ENCODE peak calls at places on chromosomes 4 and X, in four cellular contexts. One of them, this sample, is unnamed.

GRCh38 chr4:157957905-157958304 is 214.9 kb downstream of the GASK1B start:
- DNase-seq in SK-N-SH: no peak
- DNase-seq in GM12878: no peak
- DNase-seq in K562: no peak
- DNase-seq in this sample: no peak

GRCh38 chrX:130805906-130806305 is 97.1 kb downstream of the ENOX2 start:
- DNase-seq in SK-N-SH: no peak
- DNase-seq in GM12878: no peak
- DNase-seq in K562: no peak
- DNase-seq in this sample: no peak

GRCh38 chrX:152895724-152896420 is 2.0 kb upstream of the ZNF185 start:
- DNase-seq in GM12878: no peak
- DNase-seq in K562: no peak
- DNase-seq in SK-N-SH: no peak
- DNase-seq in this sample: no peak

GRCh38 chrX:132401935-132402334 is 86.9 kb downstream of the MBNL3 start:
- DNase-seq in GM12878: no peak
- DNase-seq in K562: no peak
- DNase-seq in SK-N-SH: no peak
- DNase-seq in this sample: no peak

GRCh38 chrX:27086221-27086620 is 376.9 kb downstream of the PPP4R3C start:
- DNase-seq in K562: no peak
- DNase-seq in SK-N-SH: no peak
- DNase-seq in GM12878: no peak
- DNase-seq in this sample: no peak

GRCh38 chr4:177554966-177555574 is 112.8 kb upstream of the AGA start:
- DNase-seq in K562: peak; percentile 18
- DNase-seq in GM12878: no peak
- DNase-seq in SK-N-SH: peak; percentile 40
- DNase-seq in this sample: no peak

GRCh38 chrX:107324493-107325310 is 118.3 kb downstream of the DNAAF6 start:
- DNase-seq in GM12878: no peak
- DNase-seq in SK-N-SH: peak; percentile 74
- DNase-seq in K562: peak; percentile 31
- DNase-seq in this sample: peak; percentile 81

GRCh38 chrX:154024271-154024670 is 4.6 kb upstream of the IRAK1 start:
- DNase-seq in K562: no peak
- DNase-seq in GM12878: no peak
- DNase-seq in SK-N-SH: no peak
- DNase-seq in this sample: no peak

GRCh38 chrX:29432534-29432933 is 782.8 kb upstream of the MAGEB2 start:
- DNase-seq in GM12878: no peak
- DNase-seq in SK-N-SH: no peak
- DNase-seq in K562: no peak
- DNase-seq in this sample: no peak

GRCh38 chrX:118847676-118848075 is 24.1 kb downstream of the ZCCHC12 start:
- DNase-seq in K562: peak; percentile 44
- DNase-seq in GM12878: no peak
- DNase-seq in SK-N-SH: peak; percentile 61
- DNase-seq in this sample: no peak

GRCh38 chrX:129663171-129663570 is 8.4 kb upstream of the APLN start:
- DNase-seq in SK-N-SH: no peak
- DNase-seq in GM12878: no peak
- DNase-seq in K562: no peak
- DNase-seq in this sample: no peak

GRCh38 chr4:40445671-40446070 is 110.5 kb downstream of the CHRNA9 start:
- DNase-seq in K562: no peak
- DNase-seq in SK-N-SH: no peak
- DNase-seq in GM12878: no peak
- DNase-seq in this sample: no peak

GRCh38 chrX:147476008-147476407 is 435.7 kb upstream of the FMR1 start:
- DNase-seq in K562: peak; percentile 4
- DNase-seq in GM12878: no peak
- DNase-seq in SK-N-SH: peak; percentile 1
- DNase-seq in this sample: no peak

GRCh38 chrX:65697915-65698796 is 30.7 kb downstream of the MSN start:
- DNase-seq in SK-N-SH: no peak
- DNase-seq in GM12878: peak; percentile 83
- DNase-seq in K562: peak; percentile 36
- DNase-seq in this sample: no peak

GRCh38 chr4:186149872-186150271 is 41.5 kb upstream of the CYP4V2 start:
- DNase-seq in SK-N-SH: no peak
- DNase-seq in K562: peak; percentile 31
- DNase-seq in GM12878: no peak
- DNase-seq in this sample: no peak

GRCh38 chrX:77432998-77433397 is 14.2 kb upstream of the FGF16 start:
- DNase-seq in K562: no peak
- DNase-seq in GM12878: no peak
- DNase-seq in SK-N-SH: no peak
- DNase-seq in this sample: no peak

GRCh38 chr4:77158487-77158861 is 1.5 kb downstream of the CCNG2 start:
- DNase-seq in SK-N-SH: no peak
- DNase-seq in K562: peak; percentile 22
- DNase-seq in GM12878: no peak
- DNase-seq in this sample: no peak

GRCh38 chrX:11558972-11559371 is 106.7 kb downstream of the ARHGAP6 start:
- DNase-seq in K562: peak; percentile 68
- DNase-seq in SK-N-SH: peak; percentile 44
- DNase-seq in GM12878: no peak
- DNase-seq in this sample: peak; percentile 39

GRCh38 chrX:119488749-119489148 is 20.5 kb downstream of the SLC25A5 start:
- DNase-seq in GM12878: no peak
- DNase-seq in K562: no peak
- DNase-seq in SK-N-SH: peak; percentile 71
- DNase-seq in this sample: peak; percentile 36

GRCh38 chrX:18885317-18886004 is 98.5 kb downstream of the PHKA2 start:
- DNase-seq in SK-N-SH: no peak
- DNase-seq in GM12878: peak; percentile 8
- DNase-seq in K562: no peak
- DNase-seq in this sample: no peak

GRCh38 chr4:30912098-30912719 is 192.0 kb downstream of the PCDH7 start:
- DNase-seq in SK-N-SH: no peak
- DNase-seq in K562: no peak
- DNase-seq in GM12878: no peak
- DNase-seq in this sample: no peak

GRCh38 chr4:74934016-74934821 is 1.3 kb downstream of the PARM1 start:
- DNase-seq in GM12878: no peak
- DNase-seq in K562: no peak
- DNase-seq in SK-N-SH: peak; percentile 7
- DNase-seq in this sample: peak; percentile 62

GRCh38 chr4:13640149-13640671 is 12.7 kb upstream of the BOD1L1 start:
- DNase-seq in K562: no peak
- DNase-seq in GM12878: no peak
- DNase-seq in SK-N-SH: no peak
- DNase-seq in this sample: peak; percentile 18

DNA sequence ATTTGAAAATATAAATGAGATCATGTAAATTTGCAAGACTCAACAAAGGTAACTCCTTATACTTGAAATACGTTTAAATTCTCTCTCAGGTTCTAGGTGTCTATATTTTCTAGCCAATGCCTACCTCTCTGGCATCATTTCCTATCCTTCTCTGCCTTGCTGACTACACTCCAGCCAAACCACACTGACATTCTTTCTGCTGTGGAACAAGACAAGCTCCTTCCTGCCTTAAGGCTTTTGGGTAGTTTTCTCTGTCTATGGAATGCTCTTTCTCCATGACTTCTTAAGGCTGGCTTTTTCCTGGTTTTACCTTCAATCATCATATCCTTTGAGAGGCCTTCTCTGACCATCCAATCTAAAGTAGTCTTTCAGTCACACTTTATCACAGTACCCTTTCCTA is 201.0 kb downstream of the SPRY1 start:
- DNase-seq in GM12878: no peak
- DNase-seq in K562: no peak
- DNase-seq in SK-N-SH: no peak
- DNase-seq in this sample: no peak
- TF ChIP-seq USF1 in GM12878: no peak
- TF ChIP-seq USF1 in K562: no peak
- TF ChIP-seq USF1 in SK-N-SH: no peak
- TF ChIP-seq USF1 in this sample: no peak

GRCh38 chr4:101615652-101616051 is 174.9 kb upstream of the BANK1 start:
- DNase-seq in K562: no peak
- DNase-seq in SK-N-SH: no peak
- DNase-seq in GM12878: no peak
- DNase-seq in this sample: no peak

GRCh38 chr4:101621120-101621519 is 169.4 kb upstream of the BANK1 start:
- DNase-seq in SK-N-SH: no peak
- DNase-seq in GM12878: no peak
- DNase-seq in K562: no peak
- DNase-seq in this sample: no peak
- TF ChIP-seq USF1 in SK-N-SH: no peak
- TF ChIP-seq USF1 in GM12878: no peak
- TF ChIP-seq USF1 in K562: no peak
- TF ChIP-seq USF1 in this sample: no peak

GRCh38 chrX:10365532-10366265 is 208.9 kb downstream of the CLCN4 start:
- DNase-seq in SK-N-SH: no peak
- DNase-seq in GM12878: no peak
- DNase-seq in K562: no peak
- DNase-seq in this sample: no peak
- TF ChIP-seq USF1 in SK-N-SH: no peak
- TF ChIP-seq USF1 in GM12878: no peak
- TF ChIP-seq USF1 in K562: no peak
- TF ChIP-seq USF1 in this sample: no peak

GRCh38 chrX:149527705-149528104 is 13.1 kb upstream of the EOLA1 start:
- DNase-seq in GM12878: no peak
- DNase-seq in SK-N-SH: peak; percentile 27
- DNase-seq in K562: peak; percentile 29
- DNase-seq in this sample: no peak
- TF ChIP-seq USF1 in GM12878: no peak
- TF ChIP-seq USF1 in SK-N-SH: no peak
- TF ChIP-seq USF1 in K562: no peak
- TF ChIP-seq USF1 in this sample: no peak

DNA sequence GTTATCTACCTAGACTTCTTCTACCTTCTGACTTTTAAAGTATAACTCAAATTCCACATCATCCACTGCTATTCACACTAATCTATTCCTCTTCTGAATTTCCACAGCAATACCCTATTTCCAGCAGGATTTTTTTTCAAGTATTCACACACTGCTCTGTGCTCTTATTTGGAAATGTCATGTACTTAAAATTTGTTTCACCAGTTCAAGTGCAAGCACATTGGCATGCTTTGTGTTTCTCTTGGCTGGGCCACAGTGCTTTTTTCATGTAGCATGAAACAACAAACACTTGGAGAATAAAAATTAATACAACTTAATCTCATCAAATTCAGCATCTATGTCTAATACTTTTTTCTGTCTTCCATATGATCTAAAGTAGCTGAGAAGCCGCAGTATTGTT is 161.8 kb upstream of the PCDH18 start:
- DNase-seq in SK-N-SH: no peak
- DNase-seq in GM12878: no peak
- DNase-seq in K562: no peak
- DNase-seq in this sample: no peak
- TF ChIP-seq USF1 in SK-N-SH: no peak
- TF ChIP-seq USF1 in GM12878: no peak
- TF ChIP-seq USF1 in K562: no peak
- TF ChIP-seq USF1 in this sample: no peak

GRCh38 chrX:1597345-1598020 is 6.1 kb downstream of the AKAP17A start:
- DNase-seq in K562: no peak
- DNase-seq in GM12878: no peak
- DNase-seq in SK-N-SH: no peak
- DNase-seq in this sample: no peak

GRCh38 chrX:1595711-1596060 is 4.3 kb downstream of the AKAP17A start:
- DNase-seq in GM12878: no peak
- DNase-seq in SK-N-SH: no peak
- DNase-seq in K562: no peak
- DNase-seq in this sample: no peak

GRCh38 chrX:1598021-1598875 is 6.8 kb downstream of the AKAP17A start:
- DNase-seq in SK-N-SH: no peak
- DNase-seq in GM12878: no peak
- DNase-seq in K562: peak; percentile 19
- DNase-seq in this sample: no peak

GRCh38 chrX:1598876-1599790 is 7.7 kb downstream of the AKAP17A start:
- DNase-seq in GM12878: no peak
- DNase-seq in K562: no peak
- DNase-seq in SK-N-SH: no peak
- DNase-seq in this sample: no peak

DNA sequence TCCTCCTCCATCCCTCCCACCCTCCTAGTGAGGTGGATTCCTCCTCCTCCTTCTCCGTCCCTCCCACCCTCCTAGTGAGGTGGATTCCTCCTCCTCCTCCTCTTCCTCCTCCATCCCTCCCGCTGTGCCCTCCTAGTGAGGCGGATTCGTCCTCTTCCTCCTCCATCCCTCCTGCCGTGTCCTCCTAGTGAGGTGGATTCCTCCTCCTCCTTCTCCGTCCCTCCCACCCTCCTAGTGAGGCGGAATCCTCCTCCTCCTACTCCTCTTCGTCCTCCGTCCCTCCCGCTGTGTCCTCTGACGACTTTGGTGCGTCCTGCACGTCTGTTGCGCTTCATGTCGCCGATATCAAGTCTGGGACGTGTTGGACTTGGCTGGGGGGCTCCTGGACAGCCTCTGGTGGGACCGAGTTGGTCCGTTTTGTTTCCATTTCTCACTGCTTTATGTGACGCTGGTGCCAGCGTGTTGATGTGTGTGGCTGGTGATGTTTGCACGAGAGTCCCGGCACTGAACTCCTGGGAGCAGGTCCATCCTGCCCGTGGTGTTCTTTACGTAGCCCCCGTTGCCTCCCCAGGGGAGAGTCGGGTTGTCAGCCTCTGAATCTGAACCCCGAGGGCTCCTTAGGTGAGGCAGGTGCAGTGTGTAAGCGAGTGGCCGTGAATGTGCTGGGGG is 5.4 kb downstream of the AKAP17A start:
- DNase-seq in K562: no peak
- DNase-seq in GM12878: no peak
- DNase-seq in SK-N-SH: no peak
- DNase-seq in this sample: no peak
- TF ChIP-seq USF1 in K562: no peak
- TF ChIP-seq USF1 in GM12878: no peak
- TF ChIP-seq USF1 in SK-N-SH: no peak
- TF ChIP-seq USF1 in this sample: no peak

This sample was measured in WTC11.